ENCODE peak calls at places on chromosome 18, in four cellular contexts. X is HepG2, J is A549, M is WTC11. C is an unnamed sample.

GRCh38 chr18:55522011-55522410 is 66.0 kb downstream of the TCF4 start:
- DNase-seq in X (no peak), J (no peak), M (peak), C (peak)

GRCh38 chr18:6109743-6110142 is 214.4 kb upstream of the TMEM200C start:
- DNase-seq in X (no peak), J (no peak), M (no peak), C (no peak)

GRCh38 chr18:10270160-10270571 is 184.3 kb upstream of the APCDD1 start:
- DNase-seq in X (peak), J (no peak), M (no peak), C (no peak)

GRCh38 chr18:55781481-55781957 is 193.5 kb upstream of the TCF4 start:
- DNase-seq in X (no peak), J (peak), M (peak), C (peak)

GRCh38 chr18:11149441-11150270 is at the start of gene PIEZO2:
- DNase-seq in X (peak), J (peak), M (peak), C (peak)

GRCh38 chr18:36628435-36629094 is 200.2 kb downstream of the TPGS2 start:
- DNase-seq in X (peak), J (no peak), M (no peak), C (no peak)

GRCh38 chr18:30455741-30456140 is 586.8 kb downstream of the DSC3 start:
- DNase-seq in X (no peak), J (no peak), M (no peak), C (no peak)

GRCh38 chr18:5900249-5900648 is 4.9 kb upstream of the TMEM200C start:
- DNase-seq in X (peak), J (peak), M (no peak), C (no peak)

GRCh38 chr18:7548721-7549120 is 18.4 kb upstream of the PTPRM start:
- DNase-seq in X (no peak), J (no peak), M (no peak), C (no peak)

GRCh38 chr18:67305466-67305865 is 211.1 kb downstream of the DSEL start:
- DNase-seq in X (no peak), J (no peak), M (no peak), C (no peak)

GRCh38 chr18:12518326-12518725 is 110.6 kb downstream of the PRELID3A start:
- DNase-seq in X (peak), J (no peak), M (no peak), C (no peak)

GRCh38 chr18:50871846-50872245 is 7.1 kb upstream of the ME2 start:
- DNase-seq in X (no peak), J (no peak), M (no peak), C (no peak)

GRCh38 chr18:6479699-6480098 is 65.0 kb upstream of the L3MBTL4 start:
- DNase-seq in X (no peak), J (no peak), M (no peak), C (no peak)

GRCh38 chr18:13386891-13387801 is 168.6 kb downstream of the LDLRAD4 start:
- DNase-seq in X (no peak), J (no peak), M (no peak), C (no peak)

DNA sequence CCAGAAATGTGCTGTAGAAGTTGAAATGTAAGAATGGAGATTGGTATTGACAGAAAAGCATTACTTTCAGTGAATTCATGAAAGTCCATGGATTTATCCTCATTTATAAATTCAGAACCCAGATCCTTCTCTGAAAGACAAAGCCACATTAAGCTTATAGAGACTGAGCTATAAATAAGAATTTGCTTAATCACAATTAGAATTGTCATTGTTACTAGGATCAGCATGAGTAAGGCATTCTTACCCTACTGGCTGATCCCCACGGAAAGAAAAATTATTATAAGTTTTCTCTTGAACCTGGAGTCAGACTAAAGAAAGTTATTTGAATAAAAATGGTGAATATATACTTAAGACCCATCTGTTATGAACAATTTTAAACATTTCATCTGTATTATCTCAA is 199.2 kb upstream of the DTNA start:
- DNase-seq in X (no peak), J (no peak), M (no peak), C (no peak)
- TF ChIP-seq NR3C1 in X (no peak), J (no peak), M (no peak), C (no peak)

GRCh38 chr18:48548404-48548771 is 9.6 kb downstream of the CTIF start:
- DNase-seq in X (no peak), J (no peak), M (no peak), C (no peak)
- TF ChIP-seq NR3C1 in X (no peak), J (no peak), M (no peak), C (no peak)

DNA sequence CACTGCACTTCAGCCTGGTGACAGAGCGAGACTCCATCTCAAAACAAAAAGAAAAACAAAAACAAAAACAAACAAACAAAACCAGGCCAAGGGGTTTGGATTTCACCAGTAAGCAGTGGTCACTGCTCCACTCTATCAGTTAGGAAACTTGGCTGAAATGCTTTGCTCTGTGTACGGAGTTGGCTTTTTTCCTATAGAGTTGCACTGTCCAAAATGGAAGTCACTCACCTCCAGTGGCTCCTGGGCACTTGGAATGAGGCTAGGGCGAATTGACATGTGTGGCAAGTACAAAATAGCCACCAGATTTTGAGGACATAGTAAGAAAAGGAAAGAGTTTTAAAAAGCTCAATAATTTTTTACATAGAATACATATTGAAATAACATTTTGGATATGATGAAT is 228.7 kb downstream of the LOXHD1 start:
- DNase-seq in X (no peak), J (no peak), M (no peak), C (no peak)
- TF ChIP-seq NR3C1 in X (no peak), J (no peak), M (no peak), C (no peak)

DNA sequence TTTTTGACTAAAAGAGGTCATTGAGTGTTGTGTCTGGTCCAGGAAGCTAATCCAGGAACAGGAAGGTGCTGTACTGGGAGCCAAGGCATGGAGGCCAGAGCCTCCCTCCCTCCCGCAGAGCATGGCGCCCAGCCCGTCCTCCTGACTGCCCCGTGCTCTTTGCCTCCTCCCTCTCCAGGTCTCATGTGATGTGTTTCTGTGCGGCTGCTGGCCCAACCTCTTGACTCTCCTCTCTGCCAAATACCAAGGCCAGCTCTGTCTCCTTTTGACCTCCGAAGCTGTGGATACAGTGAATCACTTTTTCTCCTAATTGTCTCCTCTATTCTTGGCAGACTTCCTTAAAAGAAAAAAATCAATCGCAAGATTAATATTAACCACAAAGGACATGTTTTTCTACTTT is 284.1 kb downstream of the PHLPP1 start:
- DNase-seq in X (no peak), J (no peak), M (no peak), C (no peak)
- TF ChIP-seq NR3C1 in X (no peak), J (no peak), M (no peak), C (no peak)

GRCh38 chr18:23722646-23723045 is 33.4 kb downstream of the LAMA3 start:
- DNase-seq in X (no peak), J (no peak), M (no peak), C (no peak)

GRCh38 chr18:23721711-23722479 is 32.6 kb downstream of the LAMA3 start:
- DNase-seq in X (no peak), J (no peak), M (no peak), C (no peak)

GRCh38 chr18:23725351-23725750 is 36.1 kb downstream of the LAMA3 start:
- DNase-seq in X (no peak), J (no peak), M (no peak), C (no peak)

GRCh38 chr18:23725827-23726661 is 36.8 kb downstream of the LAMA3 start:
- DNase-seq in X (no peak), J (no peak), M (no peak), C (no peak)

GRCh38 chr18:23723121-23723520 is 33.9 kb downstream of the LAMA3 start:
- DNase-seq in X (no peak), J (no peak), M (no peak), C (no peak)
- TF ChIP-seq NR3C1 in X (no peak), J (no peak), M (no peak), C (no peak)

DNA sequence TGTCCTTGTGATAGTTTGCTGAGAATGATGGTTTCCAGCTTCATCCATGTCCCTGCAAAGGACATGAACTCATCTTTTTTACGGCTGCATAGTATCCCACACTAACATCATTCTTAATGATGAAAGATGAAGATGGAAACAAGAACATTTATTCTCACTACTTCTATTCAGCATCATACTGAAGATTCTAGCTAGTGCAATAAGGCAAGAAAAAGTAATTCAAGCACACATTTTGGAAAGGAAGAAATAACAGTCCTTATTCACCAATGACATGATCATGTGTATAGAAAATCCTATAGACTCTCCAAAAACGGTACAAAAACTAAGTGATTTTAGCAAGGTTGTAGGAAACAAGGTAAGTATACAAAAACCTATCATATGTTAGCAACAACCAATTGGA is 37.2 kb downstream of the RELCH start:
- DNase-seq in X (no peak), J (no peak), M (no peak), C (no peak)
- TF ChIP-seq NR3C1 in X (no peak), J (no peak), M (no peak), C (no peak)

C was measured in K562.